ENCODE peak calls at places on chromosomes 16 and 17, in nine cellular contexts. One of them, this sample, is unnamed.

GRCh38 chr17:45895304-45895968 is 1.1 kb downstream of the MAPT start:
- DNase-seq in naive thymus-derived CD4-positive, alpha-beta T cell: peak
- DNase-seq in RWPE2: no peak
- DNase-seq in thoracic aorta: no peak
- DNase-seq in dorsolateral prefrontal cortex: peak
- DNase-seq in tibial nerve: no peak
- DNase-seq in fibroblast of lung: peak
- DNase-seq in cardiac fibroblast: no peak
- DNase-seq in cardiac muscle cell: peak
- DNase-seq in this sample: peak

GRCh38 chr17:40419559-40420331 is 2.0 kb upstream of the TOP2A start:
- DNase-seq in naive thymus-derived CD4-positive, alpha-beta T cell: peak
- DNase-seq in RWPE2: no peak
- DNase-seq in thoracic aorta: no peak
- DNase-seq in dorsolateral prefrontal cortex: no peak
- DNase-seq in tibial nerve: no peak
- DNase-seq in fibroblast of lung: no peak
- DNase-seq in cardiac fibroblast: no peak
- DNase-seq in cardiac muscle cell: no peak
- DNase-seq in this sample: no peak

GRCh38 chr17:74522381-74523090 is 8.7 kb downstream of the CD300LB start:
- DNase-seq in naive thymus-derived CD4-positive, alpha-beta T cell: no peak
- DNase-seq in RWPE2: no peak
- DNase-seq in thoracic aorta: no peak
- DNase-seq in dorsolateral prefrontal cortex: no peak
- DNase-seq in tibial nerve: no peak
- DNase-seq in fibroblast of lung: no peak
- DNase-seq in cardiac fibroblast: no peak
- DNase-seq in cardiac muscle cell: no peak
- DNase-seq in this sample: no peak

GRCh38 chr16:54511181-54511731 is 224.7 kb upstream of the IRX3 start:
- DNase-seq in naive thymus-derived CD4-positive, alpha-beta T cell: no peak
- DNase-seq in RWPE2: no peak
- DNase-seq in thoracic aorta: no peak
- DNase-seq in dorsolateral prefrontal cortex: no peak
- DNase-seq in tibial nerve: no peak
- DNase-seq in fibroblast of lung: peak
- DNase-seq in cardiac fibroblast: peak
- DNase-seq in cardiac muscle cell: peak
- DNase-seq in this sample: no peak

GRCh38 chr16:24518498-24518897 is 20.9 kb upstream of the RBBP6 start:
- DNase-seq in naive thymus-derived CD4-positive, alpha-beta T cell: no peak
- DNase-seq in RWPE2: no peak
- DNase-seq in thoracic aorta: no peak
- DNase-seq in dorsolateral prefrontal cortex: no peak
- DNase-seq in tibial nerve: no peak
- DNase-seq in fibroblast of lung: no peak
- DNase-seq in cardiac fibroblast: no peak
- DNase-seq in cardiac muscle cell: no peak
- DNase-seq in this sample: no peak

GRCh38 chr16:54266363-54266955 is 20.1 kb downstream of the IRX3 start:
- DNase-seq in naive thymus-derived CD4-positive, alpha-beta T cell: no peak
- DNase-seq in RWPE2: peak
- DNase-seq in thoracic aorta: no peak
- DNase-seq in dorsolateral prefrontal cortex: no peak
- DNase-seq in tibial nerve: no peak
- DNase-seq in fibroblast of lung: peak
- DNase-seq in cardiac fibroblast: peak
- DNase-seq in cardiac muscle cell: peak
- DNase-seq in this sample: no peak

GRCh38 chr16:76787394-76787793 is 403.6 kb upstream of the MON1B start:
- DNase-seq in naive thymus-derived CD4-positive, alpha-beta T cell: no peak
- DNase-seq in RWPE2: no peak
- DNase-seq in thoracic aorta: no peak
- DNase-seq in dorsolateral prefrontal cortex: no peak
- DNase-seq in tibial nerve: no peak
- DNase-seq in fibroblast of lung: no peak
- DNase-seq in cardiac fibroblast: no peak
- DNase-seq in cardiac muscle cell: no peak
- DNase-seq in this sample: no peak

GRCh38 chr17:57924677-57925076 is 30.5 kb downstream of the CUEDC1 start:
- DNase-seq in naive thymus-derived CD4-positive, alpha-beta T cell: no peak
- DNase-seq in RWPE2: no peak
- DNase-seq in thoracic aorta: no peak
- DNase-seq in dorsolateral prefrontal cortex: no peak
- DNase-seq in tibial nerve: no peak
- DNase-seq in fibroblast of lung: no peak
- DNase-seq in cardiac fibroblast: no peak
- DNase-seq in cardiac muscle cell: no peak
- DNase-seq in this sample: no peak

GRCh38 chr17:15945493-15946209 is 721 bp downstream of the ADORA2B start:
- DNase-seq in naive thymus-derived CD4-positive, alpha-beta T cell: no peak
- DNase-seq in RWPE2: no peak
- DNase-seq in thoracic aorta: no peak
- DNase-seq in dorsolateral prefrontal cortex: no peak
- DNase-seq in tibial nerve: no peak
- DNase-seq in fibroblast of lung: peak
- DNase-seq in cardiac fibroblast: peak
- DNase-seq in cardiac muscle cell: peak
- DNase-seq in this sample: no peak

GRCh38 chr16:85395913-85396878 is 216.9 kb upstream of the GSE1 start:
- DNase-seq in naive thymus-derived CD4-positive, alpha-beta T cell: no peak
- DNase-seq in RWPE2: peak
- DNase-seq in thoracic aorta: no peak
- DNase-seq in dorsolateral prefrontal cortex: peak
- DNase-seq in tibial nerve: no peak
- DNase-seq in fibroblast of lung: peak
- DNase-seq in cardiac fibroblast: peak
- DNase-seq in cardiac muscle cell: peak
- DNase-seq in this sample: no peak

GRCh38 chr17:69418535-69418934 is 4.0 kb downstream of the MAP2K6 start:
- DNase-seq in naive thymus-derived CD4-positive, alpha-beta T cell: no peak
- DNase-seq in RWPE2: no peak
- DNase-seq in thoracic aorta: no peak
- DNase-seq in dorsolateral prefrontal cortex: no peak
- DNase-seq in tibial nerve: no peak
- DNase-seq in fibroblast of lung: no peak
- DNase-seq in cardiac fibroblast: no peak
- DNase-seq in cardiac muscle cell: no peak
- DNase-seq in this sample: no peak

GRCh38 chr16:85515830-85516397 is 97.2 kb upstream of the GSE1 start:
- DNase-seq in naive thymus-derived CD4-positive, alpha-beta T cell: no peak
- DNase-seq in RWPE2: no peak
- DNase-seq in thoracic aorta: no peak
- DNase-seq in dorsolateral prefrontal cortex: no peak
- DNase-seq in tibial nerve: no peak
- DNase-seq in fibroblast of lung: no peak
- DNase-seq in cardiac fibroblast: no peak
- DNase-seq in cardiac muscle cell: no peak
- DNase-seq in this sample: no peak

GRCh38 chr17:79024901-79025737 is 1.1 kb downstream of the C1QTNF1 start:
- DNase-seq in naive thymus-derived CD4-positive, alpha-beta T cell: no peak
- DNase-seq in RWPE2: peak
- DNase-seq in thoracic aorta: no peak
- DNase-seq in dorsolateral prefrontal cortex: no peak
- DNase-seq in tibial nerve: no peak
- DNase-seq in fibroblast of lung: no peak
- DNase-seq in cardiac fibroblast: peak
- DNase-seq in cardiac muscle cell: peak
- DNase-seq in this sample: no peak

GRCh38 chr17:59498421-59499307 is 66.7 kb upstream of the DHX40 start:
- DNase-seq in naive thymus-derived CD4-positive, alpha-beta T cell: no peak
- DNase-seq in RWPE2: no peak
- DNase-seq in thoracic aorta: no peak
- DNase-seq in dorsolateral prefrontal cortex: no peak
- DNase-seq in tibial nerve: no peak
- DNase-seq in fibroblast of lung: no peak
- DNase-seq in cardiac fibroblast: peak
- DNase-seq in cardiac muscle cell: no peak
- DNase-seq in this sample: no peak

GRCh38 chr17:77810536-77810935 is 148.0 kb upstream of the TNRC6C start:
- DNase-seq in naive thymus-derived CD4-positive, alpha-beta T cell: no peak
- DNase-seq in RWPE2: no peak
- DNase-seq in thoracic aorta: no peak
- DNase-seq in dorsolateral prefrontal cortex: no peak
- DNase-seq in tibial nerve: no peak
- DNase-seq in fibroblast of lung: peak
- DNase-seq in cardiac fibroblast: peak
- DNase-seq in cardiac muscle cell: peak
- DNase-seq in this sample: no peak

GRCh38 chr17:60493847-60494321 is 32.2 kb downstream of the APPBP2 start:
- DNase-seq in naive thymus-derived CD4-positive, alpha-beta T cell: no peak
- DNase-seq in RWPE2: no peak
- DNase-seq in thoracic aorta: no peak
- DNase-seq in dorsolateral prefrontal cortex: no peak
- DNase-seq in tibial nerve: no peak
- DNase-seq in fibroblast of lung: no peak
- DNase-seq in cardiac fibroblast: no peak
- DNase-seq in cardiac muscle cell: no peak
- DNase-seq in this sample: no peak

GRCh38 chr17:68398731-68399637 is 58.3 kb downstream of the WIPI1 start:
- DNase-seq in naive thymus-derived CD4-positive, alpha-beta T cell: no peak
- DNase-seq in RWPE2: no peak
- DNase-seq in thoracic aorta: no peak
- DNase-seq in dorsolateral prefrontal cortex: no peak
- DNase-seq in tibial nerve: peak
- DNase-seq in fibroblast of lung: peak
- DNase-seq in cardiac fibroblast: peak
- DNase-seq in cardiac muscle cell: peak
- DNase-seq in this sample: no peak

DNA sequence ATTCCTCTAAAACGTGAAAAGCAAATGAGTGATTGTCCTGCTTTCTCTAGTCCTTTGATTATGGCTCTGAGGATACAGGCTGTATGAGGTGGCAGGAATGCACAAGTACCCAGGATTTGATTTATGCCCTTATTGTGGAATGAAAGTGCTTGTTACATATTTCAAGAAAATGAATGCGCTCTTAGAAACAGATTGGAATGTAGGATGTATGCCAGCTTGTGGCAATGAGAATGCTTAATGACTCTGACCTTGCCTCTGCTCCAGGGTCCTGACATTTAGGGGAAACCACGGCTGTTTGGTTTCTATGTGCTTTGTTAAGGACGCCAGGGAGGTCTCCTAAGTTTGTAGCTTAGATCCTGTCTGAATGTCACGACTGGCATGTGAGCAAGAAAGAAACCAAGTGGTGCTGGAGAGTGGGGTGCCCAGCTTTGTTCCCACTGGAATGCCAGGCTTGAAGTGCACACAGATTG is 22.0 kb downstream of the PRCD start:
- DNase-seq in naive thymus-derived CD4-positive, alpha-beta T cell: no peak
- DNase-seq in RWPE2: no peak
- DNase-seq in thoracic aorta: no peak
- DNase-seq in dorsolateral prefrontal cortex: no peak
- DNase-seq in tibial nerve: no peak
- DNase-seq in fibroblast of lung: no peak
- DNase-seq in cardiac fibroblast: peak
- DNase-seq in cardiac muscle cell: peak
- DNase-seq in this sample: no peak
- H3K4me3 ChIP-seq in naive thymus-derived CD4-positive, alpha-beta T cell: no peak
- H3K4me3 ChIP-seq in RWPE2: no peak
- H3K4me3 ChIP-seq in thoracic aorta: no peak
- H3K4me3 ChIP-seq in dorsolateral prefrontal cortex: no peak
- H3K4me3 ChIP-seq in tibial nerve: peak
- H3K4me3 ChIP-seq in fibroblast of lung: no peak
- H3K4me3 ChIP-seq in cardiac fibroblast: no peak
- H3K4me3 ChIP-seq in cardiac muscle cell: no peak
- H3K4me3 ChIP-seq in this sample: no peak

GRCh38 chr17:81118308-81119221 is 46.7 kb upstream of the PVALEF start:
- DNase-seq in naive thymus-derived CD4-positive, alpha-beta T cell: no peak
- DNase-seq in RWPE2: no peak
- DNase-seq in thoracic aorta: no peak
- DNase-seq in dorsolateral prefrontal cortex: no peak
- DNase-seq in tibial nerve: no peak
- DNase-seq in fibroblast of lung: no peak
- DNase-seq in cardiac fibroblast: no peak
- DNase-seq in cardiac muscle cell: no peak
- DNase-seq in this sample: no peak
- H3K4me3 ChIP-seq in naive thymus-derived CD4-positive, alpha-beta T cell: no peak
- H3K4me3 ChIP-seq in RWPE2: peak
- H3K4me3 ChIP-seq in thoracic aorta: peak
- H3K4me3 ChIP-seq in dorsolateral prefrontal cortex: peak
- H3K4me3 ChIP-seq in tibial nerve: no peak
- H3K4me3 ChIP-seq in fibroblast of lung: peak
- H3K4me3 ChIP-seq in cardiac fibroblast: peak
- H3K4me3 ChIP-seq in cardiac muscle cell: no peak
- H3K4me3 ChIP-seq in this sample: no peak

GRCh38 chr17:8290043-8290442 is 1.6 kb downstream of the RANGRF start:
- DNase-seq in naive thymus-derived CD4-positive, alpha-beta T cell: no peak
- DNase-seq in RWPE2: no peak
- DNase-seq in thoracic aorta: no peak
- DNase-seq in dorsolateral prefrontal cortex: no peak
- DNase-seq in tibial nerve: no peak
- DNase-seq in fibroblast of lung: no peak
- DNase-seq in cardiac fibroblast: no peak
- DNase-seq in cardiac muscle cell: no peak
- DNase-seq in this sample: no peak
- H3K4me3 ChIP-seq in naive thymus-derived CD4-positive, alpha-beta T cell: no peak
- H3K4me3 ChIP-seq in RWPE2: no peak
- H3K4me3 ChIP-seq in thoracic aorta: no peak
- H3K4me3 ChIP-seq in dorsolateral prefrontal cortex: no peak
- H3K4me3 ChIP-seq in tibial nerve: no peak
- H3K4me3 ChIP-seq in fibroblast of lung: no peak
- H3K4me3 ChIP-seq in cardiac fibroblast: no peak
- H3K4me3 ChIP-seq in cardiac muscle cell: no peak
- H3K4me3 ChIP-seq in this sample: no peak

GRCh38 chr16:49527621-49528020 is 154.0 kb downstream of the C16orf78 start:
- DNase-seq in naive thymus-derived CD4-positive, alpha-beta T cell: no peak
- DNase-seq in RWPE2: no peak
- DNase-seq in thoracic aorta: no peak
- DNase-seq in dorsolateral prefrontal cortex: no peak
- DNase-seq in tibial nerve: peak
- DNase-seq in fibroblast of lung: peak
- DNase-seq in cardiac fibroblast: peak
- DNase-seq in cardiac muscle cell: peak
- DNase-seq in this sample: no peak

GRCh38 chr16:49526966-49527365 is 153.4 kb downstream of the C16orf78 start:
- DNase-seq in naive thymus-derived CD4-positive, alpha-beta T cell: no peak
- DNase-seq in RWPE2: no peak
- DNase-seq in thoracic aorta: no peak
- DNase-seq in dorsolateral prefrontal cortex: no peak
- DNase-seq in tibial nerve: no peak
- DNase-seq in fibroblast of lung: no peak
- DNase-seq in cardiac fibroblast: no peak
- DNase-seq in cardiac muscle cell: no peak
- DNase-seq in this sample: no peak

GRCh38 chr16:49528564-49529150 is 155.1 kb downstream of the C16orf78 start:
- DNase-seq in naive thymus-derived CD4-positive, alpha-beta T cell: peak
- DNase-seq in RWPE2: no peak
- DNase-seq in thoracic aorta: no peak
- DNase-seq in dorsolateral prefrontal cortex: no peak
- DNase-seq in tibial nerve: no peak
- DNase-seq in fibroblast of lung: peak
- DNase-seq in cardiac fibroblast: peak
- DNase-seq in cardiac muscle cell: peak
- DNase-seq in this sample: no peak

GRCh38 chr16:49529646-49530045 is 156.0 kb downstream of the C16orf78 start:
- DNase-seq in naive thymus-derived CD4-positive, alpha-beta T cell: no peak
- DNase-seq in RWPE2: peak
- DNase-seq in thoracic aorta: no peak
- DNase-seq in dorsolateral prefrontal cortex: no peak
- DNase-seq in tibial nerve: no peak
- DNase-seq in fibroblast of lung: no peak
- DNase-seq in cardiac fibroblast: no peak
- DNase-seq in cardiac muscle cell: no peak
- DNase-seq in this sample: no peak

GRCh38 chr16:49528035-49528434 is 154.4 kb downstream of the C16orf78 start:
- DNase-seq in naive thymus-derived CD4-positive, alpha-beta T cell: peak
- DNase-seq in RWPE2: no peak
- DNase-seq in thoracic aorta: no peak
- DNase-seq in dorsolateral prefrontal cortex: no peak
- DNase-seq in tibial nerve: peak
- DNase-seq in fibroblast of lung: peak
- DNase-seq in cardiac fibroblast: peak
- DNase-seq in cardiac muscle cell: peak
- DNase-seq in this sample: no peak
- H3K4me3 ChIP-seq in naive thymus-derived CD4-positive, alpha-beta T cell: peak
- H3K4me3 ChIP-seq in RWPE2: peak
- H3K4me3 ChIP-seq in thoracic aorta: peak
- H3K4me3 ChIP-seq in dorsolateral prefrontal cortex: peak
- H3K4me3 ChIP-seq in tibial nerve: peak
- H3K4me3 ChIP-seq in fibroblast of lung: peak
- H3K4me3 ChIP-seq in cardiac fibroblast: peak
- H3K4me3 ChIP-seq in cardiac muscle cell: no peak
- H3K4me3 ChIP-seq in this sample: no peak